ENCODE peak calls at places on chromosome 3, in four cellular contexts. One of them, this sample, is unnamed.

GRCh38 chr3:183980408-183980807 is 37.3 kb downstream of the ABCC5 start:
- DNase-seq in suprapubic skin: no peak
- DNase-seq in ovary: no peak
- DNase-seq in GM12891: no peak
- DNase-seq in this sample: no peak

GRCh38 chr3:140323561-140323960 is 354.3 kb upstream of the TRIM42 start:
- DNase-seq in GM12891: no peak
- DNase-seq in suprapubic skin: no peak
- DNase-seq in ovary: no peak
- DNase-seq in this sample: no peak

GRCh38 chr3:115227461-115227860 is 80.4 kb upstream of the ZBTB20 start:
- DNase-seq in ovary: no peak
- DNase-seq in suprapubic skin: no peak
- DNase-seq in GM12891: no peak
- DNase-seq in this sample: no peak

GRCh38 chr3:172129868-172130751 is 90.7 kb downstream of the FNDC3B start:
- DNase-seq in suprapubic skin: peak
- DNase-seq in GM12891: no peak
- DNase-seq in ovary: peak
- DNase-seq in this sample: peak

GRCh38 chr3:169675091-169675490 is 11.6 kb upstream of the MECOM start:
- DNase-seq in suprapubic skin: no peak
- DNase-seq in ovary: no peak
- DNase-seq in GM12891: no peak
- DNase-seq in this sample: no peak

GRCh38 chr3:116051040-116051439 is 394.2 kb downstream of the LSAMP start:
- DNase-seq in GM12891: no peak
- DNase-seq in suprapubic skin: no peak
- DNase-seq in ovary: no peak
- DNase-seq in this sample: no peak

GRCh38 chr3:127738192-127738840 is 65.6 kb downstream of the ABTB1 start:
- DNase-seq in suprapubic skin: no peak
- DNase-seq in ovary: no peak
- DNase-seq in GM12891: no peak
- DNase-seq in this sample: peak

GRCh38 chr3:136068708-136069107 is 103.2 kb downstream of the PPP2R3A start:
- DNase-seq in ovary: no peak
- DNase-seq in suprapubic skin: no peak
- DNase-seq in GM12891: no peak
- DNase-seq in this sample: no peak

GRCh38 chr3:183584246-183584913 is 28.9 kb upstream of the KLHL6 start:
- DNase-seq in GM12891: no peak
- DNase-seq in ovary: peak
- DNase-seq in suprapubic skin: no peak
- DNase-seq in this sample: no peak

GRCh38 chr3:106261396-106261795 is 392.6 kb upstream of the CBLB start:
- DNase-seq in ovary: no peak
- DNase-seq in GM12891: no peak
- DNase-seq in suprapubic skin: no peak
- DNase-seq in this sample: no peak

GRCh38 chr3:106257172-106257571 is 388.4 kb upstream of the CBLB start:
- DNase-seq in suprapubic skin: no peak
- DNase-seq in GM12891: no peak
- DNase-seq in ovary: no peak
- DNase-seq in this sample: no peak

GRCh38 chr3:106255870-106256248 is 387.0 kb upstream of the CBLB start:
- DNase-seq in ovary: no peak
- DNase-seq in GM12891: peak
- DNase-seq in suprapubic skin: no peak
- DNase-seq in this sample: no peak

GRCh38 chr3:106251160-106251892 is 382.5 kb upstream of the CBLB start:
- DNase-seq in suprapubic skin: no peak
- DNase-seq in GM12891: no peak
- DNase-seq in ovary: no peak
- DNase-seq in this sample: no peak

DNA sequence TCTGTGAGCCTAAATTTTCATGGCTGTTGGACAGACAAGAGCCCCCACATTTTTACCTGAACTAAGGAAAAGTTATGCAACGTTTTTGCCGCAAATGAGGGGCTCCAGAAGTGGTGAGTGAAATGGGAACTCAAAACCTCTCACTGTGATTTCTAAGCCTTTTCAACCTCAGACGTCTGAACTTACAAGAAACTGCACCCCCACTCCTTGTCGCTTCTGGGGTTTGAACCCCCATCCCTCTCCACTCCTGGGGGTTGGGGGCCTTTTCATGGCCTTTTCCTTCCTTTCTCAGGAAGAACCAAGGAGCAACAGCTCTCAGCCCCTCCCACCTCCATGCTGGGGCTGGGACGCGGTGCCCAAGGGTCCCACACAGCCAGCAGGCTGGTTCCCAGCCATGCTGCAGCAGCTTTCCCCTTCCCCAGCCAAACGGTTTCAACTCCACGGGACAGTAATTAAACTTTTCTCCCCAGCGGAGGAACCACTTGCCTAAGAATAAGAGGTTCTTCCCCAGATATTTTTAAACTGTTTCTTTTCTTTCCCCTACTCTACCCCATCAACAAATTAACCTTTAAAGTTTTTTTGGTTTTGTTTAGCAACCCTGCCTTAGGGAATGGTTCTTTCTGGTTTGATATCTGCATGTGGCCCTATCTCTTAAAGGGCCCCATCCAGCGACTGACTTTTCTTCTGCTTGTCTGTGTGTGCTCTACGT is 387.6 kb upstream of the CBLB start:
- DNase-seq in GM12891: no peak
- DNase-seq in ovary: no peak
- DNase-seq in suprapubic skin: no peak
- DNase-seq in this sample: no peak
- TF ChIP-seq POLR2A in GM12891: peak
- TF ChIP-seq POLR2A in ovary: no peak
- TF ChIP-seq POLR2A in suprapubic skin: no peak
- TF ChIP-seq POLR2A in this sample: no peak

DNA sequence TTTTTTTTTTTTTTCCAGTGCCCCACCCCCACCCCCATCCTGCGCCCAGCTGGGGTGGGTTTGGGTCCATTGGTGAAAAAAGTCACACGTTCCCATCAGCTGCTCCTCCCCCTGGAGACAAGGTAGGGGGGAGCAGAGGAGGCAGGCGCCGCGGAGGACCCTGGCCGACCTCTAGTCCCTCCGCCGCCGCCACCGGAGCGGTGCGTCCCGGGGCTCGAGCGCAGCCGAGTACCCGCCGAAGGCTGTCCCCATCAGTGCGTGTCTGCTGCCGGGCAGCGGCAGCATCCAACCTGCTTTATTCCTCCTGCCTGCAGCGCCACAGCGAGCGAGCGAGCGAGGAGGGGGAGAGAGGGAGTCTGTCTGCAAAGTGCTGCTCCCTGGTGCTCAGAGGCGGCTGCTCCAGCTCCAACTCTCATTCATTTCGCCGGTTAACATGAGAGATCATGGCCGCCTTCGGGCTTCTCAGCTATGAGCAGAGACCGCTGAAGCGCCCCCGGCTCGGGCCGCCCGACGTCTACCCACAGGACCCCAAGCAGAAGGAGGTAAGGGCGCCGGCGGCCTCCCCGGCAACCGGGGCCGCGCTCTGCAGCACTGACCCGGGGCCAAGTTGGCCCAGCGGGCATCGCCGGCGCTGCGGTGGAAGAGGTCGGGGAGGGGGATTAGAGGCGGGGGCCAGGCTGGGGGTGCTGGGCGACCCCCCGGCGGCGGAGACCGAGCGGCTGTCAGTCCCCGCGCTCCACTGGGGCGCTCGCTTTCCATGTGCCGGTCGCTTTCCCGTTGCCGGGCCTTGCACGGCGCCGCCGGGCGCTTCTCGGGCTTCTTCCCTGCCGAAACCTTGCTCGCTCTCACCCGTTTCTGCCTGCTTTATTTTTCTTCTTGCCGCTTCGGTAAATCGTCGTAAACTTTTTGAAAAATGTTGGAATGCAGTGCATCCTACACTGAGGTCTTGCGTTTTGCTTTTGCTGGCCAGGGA is 1.3 kb downstream of the MED12L start:
- DNase-seq in GM12891: peak
- DNase-seq in suprapubic skin: peak
- DNase-seq in ovary: peak
- DNase-seq in this sample: no peak
- TF ChIP-seq POLR2A in GM12891: no peak
- TF ChIP-seq POLR2A in suprapubic skin: no peak
- TF ChIP-seq POLR2A in ovary: no peak
- TF ChIP-seq POLR2A in this sample: no peak

DNA sequence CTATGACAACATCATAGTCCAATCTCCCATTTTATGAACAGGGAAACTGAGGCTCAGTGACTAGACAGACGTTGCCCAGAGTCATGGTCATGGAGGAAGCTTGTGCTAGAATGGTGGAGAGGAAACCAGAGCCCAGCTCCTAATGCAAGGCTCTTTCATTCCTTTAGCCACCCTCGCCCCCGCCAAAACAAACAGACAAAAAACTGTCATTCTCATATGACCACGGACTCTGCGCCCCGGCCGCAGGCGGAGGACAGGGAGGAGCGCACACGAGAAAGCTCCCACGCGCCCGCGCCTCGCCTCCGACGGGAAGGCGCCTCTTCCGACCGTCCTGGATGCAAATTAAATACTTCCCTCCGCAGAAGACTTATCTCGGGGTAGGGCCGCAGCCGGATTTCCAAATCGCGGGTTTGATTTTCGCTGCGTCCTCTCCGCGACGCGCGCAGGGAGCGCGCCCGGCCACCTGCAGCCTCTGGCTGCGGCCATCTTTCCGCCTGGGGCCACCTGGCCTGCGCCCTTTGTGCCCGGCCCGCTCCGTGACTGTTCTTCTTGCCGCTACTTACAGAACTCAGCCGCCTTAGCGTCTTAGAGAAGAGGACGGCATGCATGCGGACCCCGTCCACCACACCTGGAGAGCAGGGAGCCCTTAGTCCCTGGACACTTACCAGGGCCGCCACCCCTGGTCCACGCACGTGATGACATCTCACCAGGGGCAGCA is 646 bp upstream of the ATP13A3 start:
- DNase-seq in suprapubic skin: peak
- DNase-seq in GM12891: peak
- DNase-seq in ovary: peak
- DNase-seq in this sample: no peak
- TF ChIP-seq POLR2A in suprapubic skin: no peak
- TF ChIP-seq POLR2A in GM12891: no peak
- TF ChIP-seq POLR2A in ovary: no peak
- TF ChIP-seq POLR2A in this sample: no peak

GRCh38 chr3:49104427-49105291 is at the start of gene QARS1:
- DNase-seq in GM12891: peak
- DNase-seq in ovary: peak
- DNase-seq in suprapubic skin: peak
- DNase-seq in this sample: peak
- TF ChIP-seq POLR2A in GM12891: peak
- TF ChIP-seq POLR2A in ovary: no peak
- TF ChIP-seq POLR2A in suprapubic skin: no peak
- TF ChIP-seq POLR2A in this sample: peak

DNA sequence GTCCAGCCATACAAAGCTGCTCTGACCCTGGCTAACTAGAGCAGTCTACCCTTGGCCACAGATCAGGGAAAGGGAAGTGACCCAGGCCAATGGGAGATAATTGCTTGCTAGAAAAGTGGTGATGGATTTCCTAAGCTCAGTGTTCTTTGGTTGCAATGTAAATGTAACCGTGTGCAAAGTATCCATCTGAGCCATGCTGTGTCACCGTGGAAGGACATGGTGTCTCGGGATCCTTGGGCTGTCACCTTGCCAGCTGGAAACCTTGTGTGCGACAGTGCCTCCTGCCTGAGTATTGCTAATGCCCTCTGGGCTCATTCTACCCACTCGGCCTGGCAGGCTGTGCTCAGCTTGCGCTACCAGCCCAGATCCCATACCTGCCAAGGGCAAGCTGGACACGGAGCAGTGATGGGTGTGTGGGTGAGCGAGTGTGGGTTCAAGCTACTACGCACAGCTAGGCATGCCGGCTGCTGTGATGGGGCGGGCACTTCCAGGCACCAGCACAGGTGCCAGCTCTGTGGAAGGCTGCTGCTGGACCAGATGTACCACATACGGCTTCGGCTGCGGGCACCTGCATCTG is 10.7 kb upstream of the SIAH2 start:
- DNase-seq in suprapubic skin: no peak
- DNase-seq in ovary: no peak
- DNase-seq in GM12891: no peak
- DNase-seq in this sample: no peak
- TF ChIP-seq POLR2A in suprapubic skin: no peak
- TF ChIP-seq POLR2A in ovary: no peak
- TF ChIP-seq POLR2A in GM12891: no peak
- TF ChIP-seq POLR2A in this sample: no peak

This sample was measured in H54.